ENCODE peak calls at places on chromosomes 4 and X, in four cellular contexts. P is HCT116, M is HepG2, F is H1. K is an unnamed sample.

GRCh38 chrX:20863649-20864048 is 510.6 kb upstream of the CNKSR2 start:
- DNase-seq in P (no peak), M (no peak), F (no peak), K (no peak)

GRCh38 chr4:7275067-7275466 is 82.7 kb downstream of the SORCS2 start:
- DNase-seq in P (no peak), M (no peak), F (no peak), K (no peak)

GRCh38 chrX:53093177-53093655 is 726 bp upstream of the KANTR start:
- DNase-seq in P (peak; percentile 65), M (peak; percentile 58), F (peak; percentile 75), K (peak; percentile 68)

GRCh38 chrX:148804579-148804978 is 304.2 kb downstream of the AFF2 start:
- DNase-seq in P (no peak), M (no peak), F (no peak), K (no peak)

GRCh38 chr4:98150092-98150761 is 7.0 kb upstream of the STPG2 start:
- DNase-seq in P (no peak), M (no peak), F (no peak), K (no peak)

GRCh38 chr4:152243890-152244595 is 291.8 kb downstream of the FBXW7 start:
- DNase-seq in P (no peak), M (no peak), F (no peak), K (no peak)

GRCh38 chr4:151304755-151305154 is 20.6 kb downstream of the SH3D19 start:
- DNase-seq in P (no peak), M (no peak), F (no peak), K (no peak)

GRCh38 chrX:12007881-12008280 is 130.4 kb upstream of the FRMPD4 start:
- DNase-seq in P (peak; percentile 4), M (no peak), F (no peak), K (no peak)

GRCh38 chrX:53195401-53195800 is 29.6 kb downstream of the KDM5C start:
- DNase-seq in P (no peak), M (no peak), F (no peak), K (no peak)

GRCh38 chr4:87114245-87115062 is 106.0 kb downstream of the KLHL8 start:
- DNase-seq in P (no peak), M (no peak), F (peak; percentile 60), K (no peak)

GRCh38 chrX:107450823-107451509 is 1.5 kb downstream of the FRMPD3 start:
- DNase-seq in P (no peak), M (no peak), F (peak; percentile 73), K (peak; percentile 38)

GRCh38 chr4:106595906-106596305 is 227.3 kb upstream of the GIMD1 start:
- DNase-seq in P (no peak), M (no peak), F (no peak), K (no peak)

GRCh38 chr4:71296945-71297344 is 41.9 kb upstream of the SLC4A4 start:
- DNase-seq in P (no peak), M (no peak), F (no peak), K (no peak)

GRCh38 chrX:134935286-134935685 is 55.5 kb upstream of the SMIM10 start:
- DNase-seq in P (no peak), M (no peak), F (no peak), K (no peak)

GRCh38 chrX:115499112-115499805 is 61.7 kb upstream of the PLS3 start:
- DNase-seq in P (no peak), M (no peak), F (no peak), K (no peak)

GRCh38 chrX:96909291-96909690 is 25.6 kb downstream of the RPA4 start:
- DNase-seq in P (no peak), M (no peak), F (no peak), K (no peak)

GRCh38 chr4:122666527-122667245 is 45.8 kb upstream of the IL21 start:
- DNase-seq in P (peak; percentile 52), M (no peak), F (no peak), K (no peak)

GRCh38 chr4:13476915-13477314 is 7.2 kb downstream of the RAB28 start:
- DNase-seq in P (no peak), M (no peak), F (no peak), K (no peak)

GRCh38 chr4:10100734-10101216 is 15.8 kb downstream of the WDR1 start:
- DNase-seq in P (no peak), M (no peak), F (no peak), K (no peak)

GRCh38 chrX:127207326-127207725 is 387.8 kb downstream of the PRR32 start:
- DNase-seq in P (no peak), M (no peak), F (no peak), K (peak; percentile 0)

GRCh38 chr4:74487771-74488170 is 42.8 kb downstream of the AREG start:
- DNase-seq in P (no peak), M (no peak), F (no peak), K (no peak)

GRCh38 chr4:15690020-15690809 is 8.6 kb downstream of the FAM200B start:
- DNase-seq in P (peak; percentile 57), M (peak; percentile 61), F (no peak), K (peak; percentile 67)

GRCh38 chrX:110420771-110421498 is 62.3 kb downstream of the RTL9 start:
- DNase-seq in P (no peak), M (no peak), F (no peak), K (no peak)

GRCh38 chr4:139844057-139844456 is 178.4 kb downstream of the MGST2 start:
- DNase-seq in P (no peak), M (peak; percentile 34), F (no peak), K (no peak)

GRCh38 chr4:16915956-16916355 is 17.5 kb upstream of the LDB2 start:
- DNase-seq in P (no peak), M (no peak), F (no peak), K (no peak)

GRCh38 chrX:151738751-151739150 is 4.2 kb downstream of the CNGA2 start:
- DNase-seq in P (no peak), M (no peak), F (no peak), K (no peak)

GRCh38 chr4:141246243-141246642 is 25.5 kb downstream of the ZNF330 start:
- DNase-seq in P (no peak), M (no peak), F (no peak), K (no peak)

GRCh38 chr4:176011523-176011922 is 54.1 kb upstream of the WDR17 start:
- DNase-seq in P (no peak), M (no peak), F (no peak), K (no peak)

GRCh38 chr4:6747690-6748068 is 31.7 kb downstream of the BLOC1S4 start:
- DNase-seq in P (no peak), M (no peak), F (no peak), K (no peak)

GRCh38 chrX:150361070-150361776 is 1.9 kb upstream of the MAMLD1 start:
- DNase-seq in P (no peak), M (no peak), F (peak; percentile 51), K (no peak)

GRCh38 chrX:155112171-155112570 is 40.9 kb downstream of the BRCC3 start:
- DNase-seq in P (peak; percentile 26), M (no peak), F (no peak), K (no peak)

GRCh38 chr4:33780952-33781655 is 2463.2 kb downstream of the ARAP2 start:
- DNase-seq in P (peak; percentile 55), M (no peak), F (no peak), K (no peak)

GRCh38 chr4:78568640-78569261 is 17.2 kb downstream of the ANXA3 start:
- DNase-seq in P (no peak), M (peak; percentile 18), F (no peak), K (no peak)

GRCh38 chr4:78567502-78568075 is 16.0 kb downstream of the ANXA3 start:
- DNase-seq in P (no peak), M (peak; percentile 50), F (no peak), K (no peak)

GRCh38 chr4:78565971-78566372 is 14.4 kb downstream of the ANXA3 start:
- DNase-seq in P (peak; percentile 92), M (peak; percentile 92), F (no peak), K (no peak)

GRCh38 chr4:78566834-78567501 is 15.4 kb downstream of the ANXA3 start:
- DNase-seq in P (no peak), M (no peak), F (no peak), K (no peak)

GRCh38 chr4:78569291-78569821 is 17.8 kb downstream of the ANXA3 start:
- DNase-seq in P (peak; percentile 87), M (peak; percentile 31), F (no peak), K (no peak)
- TF ChIP-seq ZNF274 in P (no peak), M (no peak), F (no peak), K (no peak)

DNA sequence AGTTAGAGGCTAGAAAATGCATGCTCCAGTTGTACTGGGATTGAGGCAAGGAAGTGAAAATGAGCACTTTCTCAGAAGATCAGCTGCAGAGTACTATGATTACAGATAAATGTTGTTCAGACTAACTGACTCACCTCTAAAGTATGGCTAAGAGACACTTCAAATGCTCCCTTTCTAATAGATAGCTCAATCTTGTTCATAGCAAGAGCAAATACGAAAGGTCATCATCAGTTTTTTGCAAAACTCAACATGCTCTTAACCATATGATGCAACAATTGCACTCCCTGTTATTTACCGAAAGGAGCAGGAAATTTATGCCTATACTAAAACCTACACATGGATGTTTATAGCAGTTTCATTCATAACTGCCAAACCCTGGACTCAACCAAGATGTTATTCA is 838.4 kb upstream of the INTU start:
- DNase-seq in P (no peak), M (no peak), F (no peak), K (no peak)
- TF ChIP-seq ZNF274 in P (no peak), M (no peak), F (no peak), K (no peak)

GRCh38 chrX:24149346-24150050 is at the start of gene ZFX:
- DNase-seq in P (no peak), M (peak; percentile 9), F (peak; percentile 56), K (no peak)
- TF ChIP-seq ZNF274 in P (no peak), M (no peak), F (no peak), K (no peak)

GRCh38 chr4:1983053-1983845 is 25.5 kb downstream of the NELFA start:
- DNase-seq in P (no peak), M (no peak), F (no peak), K (no peak)

GRCh38 chr4:1980561-1981041 is 28.2 kb downstream of the NELFA start:
- DNase-seq in P (no peak), M (no peak), F (no peak), K (no peak)

GRCh38 chr4:1982124-1983052 is 26.4 kb downstream of the NELFA start:
- DNase-seq in P (no peak), M (no peak), F (no peak), K (no peak)

GRCh38 chr4:1979477-1980196 is 29.1 kb downstream of the NELFA start:
- DNase-seq in P (no peak), M (no peak), F (no peak), K (no peak)

GRCh38 chr4:1981251-1982055 is 27.3 kb downstream of the NELFA start:
- DNase-seq in P (peak; percentile 12), M (no peak), F (peak; percentile 80), K (peak; percentile 27)
- TF ChIP-seq ZNF274 in P (no peak), M (no peak), F (no peak), K (no peak)

DNA sequence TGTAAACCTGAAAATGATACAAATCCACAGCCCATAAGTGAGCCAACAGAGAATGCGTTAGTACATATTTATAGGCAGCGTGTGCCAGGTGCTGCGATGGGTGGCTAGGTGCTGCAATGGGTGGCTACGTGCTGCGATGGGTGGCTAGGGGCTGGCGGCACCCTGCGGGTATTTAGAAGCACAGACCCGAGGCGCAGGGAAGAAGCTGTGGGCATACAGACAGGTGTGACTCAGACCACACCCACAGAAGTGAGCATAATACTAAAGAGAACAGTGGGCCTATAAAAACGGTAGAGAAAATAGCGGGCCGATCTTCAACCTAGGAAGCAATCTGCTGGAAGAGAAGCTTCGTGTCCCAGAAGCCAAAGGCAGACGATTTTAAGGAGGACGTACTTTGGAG is 81.1 kb downstream of the FAT1 start:
- DNase-seq in P (no peak), M (no peak), F (no peak), K (no peak)
- TF ChIP-seq ZNF274 in P (no peak), M (no peak), F (no peak), K (no peak)

GRCh38 chr4:167032876-167033275 is 201.4 kb downstream of the SPOCK3 start:
- DNase-seq in P (no peak), M (no peak), F (no peak), K (no peak)
- TF ChIP-seq ZNF274 in P (no peak), M (no peak), F (no peak), K (no peak)